ENCODE peak calls at places on chromosomes 12 and 14, in five cellular contexts. X is CD8-positive, alpha-beta T cell; O is cardiac muscle cell; A is Calu3; G is foreskin fibroblast. T is an unnamed sample.

GRCh38 chr14:100302616-100303015 is 3.6 kb downstream of the SLC25A29 start:
- DNase-seq in G (no peak), X (no peak), O (no peak), A (no peak), T (no peak)

GRCh38 chr14:90536092-90536491 is 139.3 kb downstream of the CALM1 start:
- DNase-seq in G (no peak), O (no peak), X (no peak), A (no peak), T (no peak)

GRCh38 chr12:1093166-1093751 is 102.2 kb downstream of the ERC1 start:
- DNase-seq in O (peak), X (no peak), A (peak), G (peak), T (no peak)

GRCh38 chr12:19962192-19962591 is 406.1 kb upstream of the PDE3A start:
- DNase-seq in O (no peak), X (no peak), A (no peak), G (no peak), T (no peak)

GRCh38 chr14:79840068-79840467 is 371.2 kb downstream of the DIO2 start:
- DNase-seq in G (no peak), A (no peak), X (no peak), O (no peak), T (no peak)

GRCh38 chr12:579450-580110 is 83.7 kb downstream of the NINJ2 start:
- DNase-seq in A (no peak), G (no peak), O (no peak), X (no peak), T (no peak)

GRCh38 chr12:95978774-95979173 is 17.4 kb downstream of the HAL start:
- DNase-seq in A (no peak), G (no peak), O (no peak), X (no peak), T (no peak)

GRCh38 chr12:13727707-13728147 is 253.7 kb downstream of the GRIN2B start:
- DNase-seq in O (no peak), G (no peak), A (no peak), X (no peak), T (no peak)

GRCh38 chr14:64704145-64704742 is at the start of gene PLEKHG3:
- DNase-seq in G (peak), A (peak), O (peak), X (no peak), T (peak)

GRCh38 chr12:128007250-128007649 is 259.7 kb upstream of the TMEM132C start:
- DNase-seq in O (no peak), A (no peak), X (no peak), G (no peak), T (no peak)

GRCh38 chr12:109394891-109395290 is 47.2 kb downstream of the MYO1H start:
- DNase-seq in A (no peak), G (no peak), X (no peak), O (no peak), T (no peak)

GRCh38 chr12:91040356-91040755 is 17.5 kb downstream of the KERA start:
- DNase-seq in O (no peak), X (no peak), A (no peak), G (peak), T (no peak)

GRCh38 chr12:131827961-131828534 is at the start of gene MMP17:
- DNase-seq in X (peak), A (peak), O (peak), G (peak), T (peak)

DNA sequence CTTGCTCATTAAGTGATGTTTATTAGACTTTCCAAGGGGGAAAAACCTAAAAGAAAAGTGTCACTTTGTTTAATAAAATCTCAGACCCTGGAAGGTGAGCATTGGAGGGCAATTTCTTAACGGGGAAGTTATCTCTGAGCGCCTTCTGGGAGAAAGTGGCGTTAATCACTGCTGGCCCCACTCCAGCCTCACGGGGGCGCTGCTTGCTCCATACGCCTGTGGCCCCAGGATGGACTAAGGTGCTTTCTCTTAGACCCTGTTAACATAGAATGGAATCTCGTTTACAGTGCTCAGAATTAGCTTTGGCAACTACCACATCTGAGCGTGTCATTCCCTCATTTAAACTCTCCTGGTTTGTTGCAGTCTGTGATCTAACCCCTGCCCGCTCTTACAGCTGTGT is 16.4 kb upstream of the PRIMA1 start:
- DNase-seq in X (no peak), O (no peak), G (no peak), A (no peak), T (no peak)
- TF ChIP-seq CTCF in X (no peak), O (no peak), G (no peak), A (no peak), T (peak)

DNA sequence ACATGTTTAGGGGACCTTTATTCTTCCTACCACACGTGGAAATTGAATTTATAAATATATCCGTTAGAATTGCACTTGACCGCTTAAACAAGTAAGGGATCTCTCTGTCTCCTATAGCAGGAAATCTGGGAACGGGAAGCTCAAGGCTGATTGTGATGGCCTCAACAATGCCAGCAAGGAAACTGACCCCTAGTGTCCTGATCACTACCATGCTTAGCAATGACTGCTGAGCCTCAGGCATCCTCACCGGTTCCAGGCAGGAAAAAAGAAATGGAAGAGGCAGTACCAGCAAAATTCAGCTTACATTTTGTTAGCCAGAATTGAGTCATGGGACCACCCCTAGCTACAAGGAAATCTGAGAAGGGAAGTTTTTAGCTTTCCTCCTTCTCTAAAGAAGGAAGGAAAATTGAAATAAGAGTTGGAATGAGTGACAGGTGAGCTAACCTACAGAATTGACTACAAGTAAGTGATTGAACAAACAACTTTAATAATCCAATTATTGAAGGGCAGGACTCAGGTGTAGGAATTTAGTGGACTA is 43.9 kb upstream of the AMN1 start:
- DNase-seq in X (no peak), O (no peak), G (no peak), A (no peak), T (no peak)
- TF ChIP-seq CTCF in X (no peak), O (no peak), G (no peak), A (no peak), T (no peak)

DNA sequence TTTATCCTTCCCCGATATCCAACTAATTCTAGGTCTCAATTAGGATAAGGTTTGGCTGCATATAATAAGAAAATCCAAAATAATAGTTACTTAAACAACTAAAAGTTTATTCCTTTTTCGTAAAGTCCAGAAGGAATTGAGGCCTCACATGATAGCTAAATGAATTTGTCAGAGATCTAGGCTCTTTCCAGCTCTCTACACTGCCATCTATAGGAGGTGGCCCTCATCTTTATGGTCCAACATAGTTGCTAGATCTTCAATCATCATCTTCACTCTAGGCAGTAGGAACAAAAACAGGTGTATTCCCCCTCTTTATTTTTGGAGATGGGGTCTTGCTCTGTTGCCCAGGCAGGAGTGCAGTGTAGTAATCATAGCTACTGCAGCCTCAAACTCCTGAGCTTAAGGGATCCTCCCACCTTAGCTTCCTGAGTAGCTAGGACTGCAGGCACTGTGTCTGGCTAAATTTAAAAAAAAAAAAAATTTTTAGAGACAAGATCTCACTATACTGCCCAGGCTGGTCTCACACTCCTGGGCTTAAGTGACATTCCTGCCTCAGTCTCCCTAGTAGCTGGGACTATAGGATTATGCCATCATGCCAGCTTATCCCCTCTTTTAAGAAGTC is 46.5 kb upstream of the SAV1 start:
- DNase-seq in A (peak), O (peak), G (peak), X (no peak), T (no peak)
- TF ChIP-seq CTCF in A (peak), O (peak), G (peak), X (peak), T (no peak)

DNA sequence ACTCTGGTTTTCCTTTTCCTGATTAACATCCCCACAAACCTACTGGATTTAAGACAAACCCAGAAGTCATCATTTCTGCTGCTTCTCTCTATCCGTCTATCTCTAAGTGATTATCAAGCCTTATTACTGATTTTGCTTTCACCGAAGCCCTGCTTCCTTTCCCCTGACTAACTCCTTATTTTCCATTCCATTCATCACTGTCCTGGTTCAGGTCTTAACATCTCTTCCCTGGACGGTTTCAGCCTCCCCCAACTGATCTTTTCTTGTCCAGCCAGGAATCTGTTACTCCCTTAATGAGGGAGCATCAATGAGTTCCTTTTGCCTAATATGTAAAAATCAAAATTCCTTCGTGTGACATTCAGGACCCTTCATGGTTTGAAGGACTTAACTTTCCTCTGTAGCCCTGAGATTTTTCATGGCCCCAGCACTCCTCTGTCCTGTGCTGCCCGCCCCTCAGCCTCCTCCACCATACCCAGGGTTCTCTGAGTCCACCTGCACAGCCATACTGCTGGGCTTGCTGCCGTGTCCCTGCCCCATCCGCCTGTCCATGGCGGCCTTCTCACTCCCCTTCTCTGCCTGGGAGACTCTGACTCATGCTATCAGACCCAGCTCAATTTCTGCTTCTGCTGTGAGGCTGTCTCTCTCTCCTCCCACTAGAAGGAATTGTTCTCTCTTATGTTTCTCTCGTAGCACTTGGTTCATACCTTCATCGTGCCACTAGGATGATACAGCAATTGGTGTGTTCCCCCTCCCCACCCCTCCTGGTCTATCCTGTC is 167.8 kb upstream of the HIF1A start:
- DNase-seq in G (peak), A (peak), X (no peak), O (no peak), T (no peak)
- TF ChIP-seq CTCF in G (no peak), A (no peak), X (no peak), O (no peak), T (no peak)

GRCh38 chr14:20343092-20343854 is at the start of gene PARP2:
- DNase-seq in A (peak), O (peak), X (peak), G (peak), T (peak)

GRCh38 chr14:20346713-20347112 is 3.3 kb downstream of the PARP2 start:
- DNase-seq in O (no peak), G (no peak), X (no peak), A (no peak), T (no peak)

GRCh38 chr14:20347747-20348146 is 4.3 kb downstream of the PARP2 start:
- DNase-seq in G (no peak), A (no peak), X (no peak), O (no peak), T (no peak)

GRCh38 chr14:20345366-20345765 is 1.9 kb downstream of the PARP2 start:
- DNase-seq in G (no peak), X (no peak), O (no peak), A (no peak), T (no peak)

GRCh38 chr14:20343855-20344205 is 395 bp downstream of the PARP2 start:
- DNase-seq in X (no peak), A (no peak), O (no peak), G (peak), T (no peak)
- TF ChIP-seq CTCF in X (peak), A (no peak), O (no peak), G (no peak), T (no peak)

GRCh38 chr14:92551066-92551841 is 37.7 kb downstream of the RIN3 start:
- DNase-seq in G (no peak), O (no peak), X (no peak), A (no peak), T (no peak)
- TF ChIP-seq CTCF in G (no peak), O (no peak), X (peak), A (no peak), T (peak)

GRCh38 chr12:70948976-70949336 is 28.4 kb upstream of the PTPRR start:
- DNase-seq in X (no peak), G (peak), A (no peak), O (no peak), T (no peak)
- TF ChIP-seq CTCF in X (no peak), G (no peak), A (no peak), O (peak), T (no peak)

DNA sequence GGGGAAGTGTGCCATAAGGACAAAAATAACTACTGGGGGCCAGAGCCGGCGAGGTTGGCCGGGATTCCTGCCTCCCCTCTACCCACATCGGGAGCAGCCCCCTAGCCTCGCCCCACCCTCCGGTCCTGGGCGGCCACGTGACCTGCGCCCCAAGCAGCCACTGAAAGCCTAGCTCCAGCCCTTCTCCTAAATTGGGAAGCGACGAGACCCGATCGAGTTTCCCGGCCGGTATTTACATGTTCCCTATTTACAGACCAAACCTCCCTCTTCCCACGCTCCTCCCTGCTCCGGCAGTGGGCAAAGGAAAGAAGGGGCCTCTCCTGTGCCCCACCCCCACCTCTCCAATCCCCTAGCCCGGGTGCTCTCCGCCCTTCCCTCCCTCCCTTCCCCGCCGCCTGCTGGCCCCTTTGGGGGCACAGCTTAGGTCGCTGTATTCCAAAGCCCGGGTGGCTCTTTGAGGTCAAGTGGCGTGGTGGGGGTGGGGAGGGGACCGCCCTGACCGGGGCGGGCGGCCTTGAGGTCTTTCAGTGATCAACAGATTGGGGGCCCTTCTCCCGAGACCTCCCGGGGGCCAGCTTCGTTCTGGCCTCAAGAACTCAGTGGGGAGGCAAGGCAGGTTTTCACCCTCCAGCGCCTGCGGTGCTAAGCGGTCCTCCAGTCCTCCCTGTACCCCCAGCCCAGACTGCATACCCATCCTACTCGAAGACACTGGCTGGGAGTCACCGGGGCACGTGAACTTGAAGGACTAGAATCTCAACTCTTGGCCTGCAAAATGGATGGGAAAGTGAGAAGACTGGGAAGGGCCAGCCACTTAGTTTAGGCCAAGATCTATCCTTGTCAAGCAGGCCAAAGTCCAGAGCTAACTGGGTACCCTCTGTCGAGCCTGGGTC is 6.3 kb upstream of the CTDSP2 start:
- DNase-seq in O (peak), A (no peak), G (peak), X (no peak), T (peak)
- TF ChIP-seq CTCF in O (peak), A (no peak), G (no peak), X (no peak), T (peak)

GRCh38 chr12:101570022-101570421 is 24.7 kb upstream of the MYBPC1 start:
- DNase-seq in A (peak), X (no peak), G (peak), O (no peak), T (no peak)
- TF ChIP-seq CTCF in A (peak), X (no peak), G (peak), O (peak), T (no peak)

DNA sequence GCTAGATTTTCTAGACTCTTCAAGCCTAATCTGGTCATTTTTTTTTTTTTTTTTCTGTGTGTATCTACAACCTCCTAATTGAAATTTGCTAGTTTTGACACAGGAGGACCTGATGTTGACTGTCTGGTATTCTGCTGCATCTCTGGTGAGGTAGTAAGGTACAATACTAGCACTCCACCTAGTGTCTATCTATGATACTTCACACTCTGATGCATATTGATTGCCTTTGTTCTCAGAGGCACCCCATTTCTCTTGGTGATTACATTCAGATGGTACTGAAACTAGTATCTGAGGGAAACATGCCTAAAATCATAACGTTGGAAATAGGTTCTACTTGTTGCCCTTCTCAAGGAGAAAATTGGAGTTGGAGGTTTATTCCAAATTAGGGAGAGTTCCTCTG is 930.5 kb upstream of the NOVA1 start:
- DNase-seq in G (no peak), X (no peak), O (peak), A (no peak), T (no peak)
- TF ChIP-seq CTCF in G (no peak), X (no peak), O (peak), A (no peak), T (peak)

T was measured in glutamatergic neuron.